ENCODE peak calls at places on chromosome 1, in ten cellular contexts. Y is activated naive CD4-positive, alpha-beta T cell treated with anti-CD3 and anti-CD28 coated beads for 36 hours; H is colonic mucosa; U is activated T-cell treated with anti-CD3 and anti-CD28 coated beads for 1 hour; V is cardiac muscle cell; F is ACHN; N is lower lobe of right lung; K is foreskin melanocyte; S is tibial artery; E is glutamatergic neuron. P is an unnamed sample.

GRCh38 chr1:184930232-184930631 is 44.1 kb downstream of the NIBAN1 start:
- DNase-seq in F (no peak), V (no peak), S (no peak), Y (no peak), U (no peak), K (no peak), E (no peak), H (no peak), N (no peak), P (no peak)

GRCh38 chr1:27959792-27960603 is at the start of gene XKR8:
- DNase-seq in S (peak; percentile 69), U (peak; percentile 74), N (peak; percentile 90), E (peak; percentile 82), K (peak; percentile 51), Y (peak; percentile 79), V (peak; percentile 79), F (peak; percentile 81), H (peak; percentile 87), P (peak; percentile 68)

GRCh38 chr1:236451796-236452373 is 57.8 kb downstream of the EDARADD start:
- DNase-seq in K (peak; percentile 11), U (peak; percentile 21), Y (peak; percentile 57), V (peak; percentile 12), E (peak; percentile 17), H (peak; percentile 37), S (no peak), F (peak; percentile 43), N (no peak), P (peak; percentile 40)

GRCh38 chr1:41919764-41920397 is 1.2 kb upstream of the HIVEP3 start:
- DNase-seq in S (peak; percentile 21), K (no peak), E (peak; percentile 62), F (peak; percentile 62), Y (peak; percentile 91), U (peak; percentile 54), N (peak; percentile 53), V (peak; percentile 59), H (no peak), P (no peak)

GRCh38 chr1:59997479-59997878 is 70.9 kb upstream of the CYP2J2 start:
- DNase-seq in E (no peak), N (no peak), V (no peak), K (no peak), Y (no peak), S (no peak), H (no peak), U (no peak), F (no peak), P (no peak)

GRCh38 chr1:40663324-40664166 is 1.9 kb downstream of the RIMS3 start:
- DNase-seq in N (no peak), S (no peak), V (no peak), H (no peak), K (no peak), Y (no peak), E (peak; percentile 86), F (no peak), U (no peak), P (no peak)

GRCh38 chr1:162373541-162374375 is 2.9 kb downstream of the SPATA46 start:
- DNase-seq in N (peak; percentile 61), V (no peak), E (no peak), H (no peak), F (peak; percentile 74), Y (no peak), S (no peak), K (no peak), U (no peak), P (no peak)

GRCh38 chr1:88484862-88485261 is 199.2 kb upstream of the PKN2 start:
- DNase-seq in F (no peak), V (no peak), Y (no peak), S (no peak), E (no peak), H (no peak), U (no peak), N (no peak), K (no peak), P (no peak)

GRCh38 chr1:174572771-174573170 is 125.0 kb downstream of the GPR52 start:
- DNase-seq in E (no peak), H (no peak), N (no peak), K (no peak), F (no peak), V (no peak), S (no peak), U (no peak), Y (no peak), P (no peak)

GRCh38 chr1:14242145-14242544 is 356.3 kb upstream of the KAZN start:
- DNase-seq in E (no peak), V (no peak), K (no peak), N (no peak), S (peak; percentile 34), Y (no peak), F (no peak), H (no peak), U (no peak), P (no peak)

GRCh38 chr1:205542367-205542766 is 37.9 kb downstream of the CDK18 start:
- DNase-seq in Y (no peak), N (no peak), U (no peak), S (no peak), E (no peak), H (peak; percentile 16), V (no peak), F (no peak), K (no peak), P (no peak)